ENCODE peak calls at places on chromosomes 1 and 21, in six cellular contexts. H is K562, X is H1, O is GM12878, N is GM12891, G is HepG2. T is an unnamed sample.

GRCh38 chr1:18725231-18725895 is 94.7 kb downstream of the PAX7 start:
- DNase-seq in H (no peak), X (no peak), O (no peak), N (no peak), G (no peak), T (no peak)

GRCh38 chr1:177847843-177848242 is 122.0 kb downstream of the SEC16B start:
- DNase-seq in H (no peak), X (no peak), O (no peak), N (no peak), G (no peak), T (no peak)

GRCh38 chr1:195569934-195570333 is 1038.3 kb downstream of the KCNT2 start:
- DNase-seq in H (no peak), X (no peak), O (no peak), N (no peak), G (no peak), T (no peak)

GRCh38 chr1:112358798-112359408 is 37.1 kb upstream of the CTTNBP2NL start:
- DNase-seq in H (peak), X (peak), O (no peak), N (peak), G (peak), T (peak)

GRCh38 chr1:185016880-185017279 is 28.5 kb upstream of the RNF2 start:
- DNase-seq in H (no peak), X (no peak), O (no peak), N (no peak), G (no peak), T (no peak)

GRCh38 chr1:154837679-154838171 is 32.4 kb downstream of the KCNN3 start:
- DNase-seq in H (no peak), X (no peak), O (no peak), N (peak), G (no peak), T (peak)

GRCh38 chr21:44596068-44596725 is 3.9 kb upstream of the KRTAP10-6 start:
- DNase-seq in H (no peak), X (peak), O (no peak), N (no peak), G (no peak), T (no peak)

GRCh38 chr1:200535605-200536004 is 84.9 kb downstream of the KIF14 start:
- DNase-seq in H (peak), X (no peak), O (no peak), N (no peak), G (peak), T (no peak)

GRCh38 chr1:30950053-30950452 is 41.5 kb upstream of the SDC3 start:
- DNase-seq in H (no peak), X (no peak), O (no peak), N (no peak), G (no peak), T (no peak)

GRCh38 chr1:55893155-55893554 is 678.0 kb upstream of the USP24 start:
- DNase-seq in H (no peak), X (no peak), O (no peak), N (no peak), G (peak), T (no peak)

GRCh38 chr1:228372183-228373003 is 34.2 kb downstream of the TRIM11 start:
- DNase-seq in H (peak), X (no peak), O (no peak), N (no peak), G (no peak), T (peak)
- TF ChIP-seq POLR2AphosphoS5 in H (no peak), X (no peak), O (no peak), N (no peak), G (no peak), T (no peak)

DNA sequence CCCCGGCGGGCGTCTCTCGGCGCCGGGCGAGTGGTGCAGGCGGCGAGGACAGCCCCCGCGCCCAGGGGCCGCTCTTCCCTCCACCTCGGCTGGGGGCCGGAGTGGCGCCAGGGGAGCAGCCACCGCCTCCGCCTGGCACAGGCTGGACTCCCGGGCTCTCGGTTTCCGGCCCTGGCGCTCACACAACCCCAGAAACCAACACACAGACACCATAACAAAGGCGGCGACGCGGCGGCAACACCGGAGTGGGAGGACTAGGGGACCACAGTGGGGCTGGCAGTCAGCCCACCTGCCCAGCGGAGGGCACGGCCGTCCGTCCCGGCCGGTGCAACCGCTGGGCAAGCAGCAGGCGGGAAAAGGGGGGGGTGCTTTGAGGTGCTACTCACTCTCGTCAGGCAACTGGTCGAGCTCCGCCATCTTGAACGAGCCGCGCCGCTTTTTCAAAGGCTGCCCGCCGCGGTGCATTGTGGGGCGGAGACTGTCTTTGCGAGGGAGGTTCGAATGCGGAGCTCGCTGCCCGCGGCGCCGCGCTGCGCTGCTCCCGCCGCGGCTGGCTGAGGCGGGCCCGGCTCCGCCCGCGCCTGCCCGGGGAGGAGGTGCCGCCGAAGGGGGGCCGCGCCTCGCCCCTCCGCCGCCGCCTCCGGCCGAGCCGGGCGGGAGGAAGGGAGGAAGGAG is at the start of gene LIN9:
- DNase-seq in H (peak), X (peak), O (peak), N (peak), G (peak), T (peak)
- TF ChIP-seq POLR2A in H (peak), X (peak), O (peak), N (peak), G (peak), T (peak)

GRCh38 chr1:150563340-150564038 is 14.3 kb downstream of the ADAMTSL4 start:
- DNase-seq in H (no peak), X (no peak), O (peak), N (no peak), G (no peak), T (no peak)
- TF ChIP-seq TAF1 in H (no peak), X (no peak), O (no peak), N (peak), G (no peak), T (no peak)

DNA sequence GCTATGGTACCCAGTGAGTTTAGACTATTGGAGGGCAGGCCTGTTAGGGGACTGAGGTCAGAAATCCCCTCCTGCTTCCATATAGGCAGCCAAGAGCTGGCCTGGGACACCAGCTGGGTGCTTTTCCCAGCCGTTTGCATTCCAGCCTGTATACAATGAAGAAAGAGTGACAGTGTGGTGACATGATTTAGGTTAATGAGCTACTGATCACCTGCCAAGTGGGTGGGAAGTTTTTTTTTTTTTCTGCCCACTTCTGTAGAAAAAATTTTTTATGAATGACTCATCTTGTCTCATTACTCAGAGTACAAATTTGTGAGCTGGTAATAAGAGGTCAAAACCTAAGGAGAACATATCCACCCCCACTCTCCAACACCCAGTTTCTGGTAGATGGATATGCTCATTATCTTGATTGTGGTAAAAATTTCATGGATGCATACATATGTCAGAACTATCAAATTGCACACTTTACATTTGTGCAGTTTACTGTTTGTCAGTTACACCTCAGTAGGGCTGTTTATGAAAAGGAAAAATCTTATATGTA is 16.4 kb upstream of the CGN start:
- DNase-seq in H (no peak), X (no peak), O (no peak), N (no peak), G (peak), T (no peak)
- TF ChIP-seq POLR2AphosphoS5 in H (no peak), X (no peak), O (no peak), N (no peak), G (no peak), T (no peak)

DNA sequence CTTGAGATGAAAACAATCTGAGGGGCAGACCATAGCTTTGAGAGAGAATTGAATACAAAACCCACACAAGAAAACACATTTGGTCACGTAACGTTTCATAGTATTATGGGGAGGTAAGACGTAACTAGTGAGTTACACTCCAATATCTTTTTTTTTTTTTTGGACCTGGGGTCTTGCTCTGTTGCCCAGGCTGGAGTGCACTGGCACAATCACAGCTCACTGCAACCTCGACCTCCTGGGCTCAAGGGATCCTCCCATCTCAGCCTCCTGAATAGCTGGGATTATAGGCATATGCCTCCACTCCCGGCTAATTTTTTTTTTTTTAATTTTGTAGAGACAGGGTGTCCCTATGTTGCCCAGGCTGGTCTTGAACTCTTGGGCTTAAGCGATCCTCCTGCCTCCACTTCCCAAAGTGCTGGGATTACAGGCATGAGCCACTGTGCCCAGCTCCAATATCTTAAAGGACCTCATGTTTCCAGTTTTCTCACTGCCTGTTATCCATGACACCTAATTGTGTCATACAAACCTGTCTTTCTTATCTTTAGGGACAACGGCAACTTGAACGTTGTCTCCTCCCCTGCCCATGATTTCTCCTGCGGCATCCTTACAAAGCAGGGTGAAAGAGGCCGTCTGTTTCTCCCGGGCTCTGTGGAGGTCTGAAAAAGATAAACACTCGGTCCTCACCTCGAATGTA is 5.3 kb downstream of the TRIM45 start:
- DNase-seq in H (no peak), X (no peak), O (no peak), N (no peak), G (no peak), T (no peak)
- TF ChIP-seq POLR2A in H (no peak), X (no peak), O (no peak), N (no peak), G (no peak), T (no peak)

GRCh38 chr1:9164537-9164910 is 35.6 kb upstream of the GPR157 start:
- DNase-seq in H (no peak), X (no peak), O (no peak), N (no peak), G (no peak), T (no peak)

GRCh38 chr1:9160079-9160717 is 31.3 kb upstream of the GPR157 start:
- DNase-seq in H (no peak), X (no peak), O (no peak), N (no peak), G (no peak), T (no peak)

GRCh38 chr1:9164919-9165318 is 36.0 kb upstream of the GPR157 start:
- DNase-seq in H (no peak), X (no peak), O (no peak), N (no peak), G (no peak), T (no peak)

GRCh38 chr1:9165396-9165795 is 36.5 kb upstream of the GPR157 start:
- DNase-seq in H (no peak), X (no peak), O (no peak), N (no peak), G (no peak), T (no peak)

GRCh38 chr1:9161963-9162362 is 33.1 kb upstream of the GPR157 start:
- DNase-seq in H (no peak), X (no peak), O (no peak), N (no peak), G (no peak), T (no peak)
- TF ChIP-seq TAF1 in H (no peak), X (no peak), O (no peak), N (no peak), G (no peak), T (no peak)

GRCh38 chr1:27130798-27131197 is 24.1 kb downstream of the SLC9A1 start:
- DNase-seq in H (no peak), X (no peak), O (no peak), N (no peak), G (no peak), T (no peak)
- TF ChIP-seq POLR2AphosphoS5 in H (no peak), X (no peak), O (no peak), N (no peak), G (no peak), T (no peak)